ENCODE peak calls at places on chromosomes 12 and 14, in four cellular contexts. One of them, this sample, is unnamed. For H3K36me3 and H3K4me1, the result is how much of the 10 kb centered on the place peaks cover.

GRCh38 chr12:49642370-49642802 is 19.0 kb downstream of the PRPF40B start:
- DNase-seq in pancreas: peak
- DNase-seq in suprapubic skin: no peak
- DNase-seq in mammary epithelial cell: peak
- DNase-seq in this sample: no peak

GRCh38 chr12:15268927-15269552 is 47.8 kb upstream of the RERG start:
- DNase-seq in mammary epithelial cell: peak
- DNase-seq in pancreas: no peak
- DNase-seq in suprapubic skin: no peak
- DNase-seq in this sample: no peak

GRCh38 chr14:70906785-70907171 is 481 bp upstream of the PCNX1 start:
- DNase-seq in mammary epithelial cell: peak
- DNase-seq in pancreas: no peak
- DNase-seq in suprapubic skin: no peak
- DNase-seq in this sample: no peak

GRCh38 chr12:64678835-64679234 is 68.5 kb downstream of the RASSF3 start:
- DNase-seq in pancreas: no peak
- DNase-seq in suprapubic skin: no peak
- DNase-seq in mammary epithelial cell: no peak
- DNase-seq in this sample: no peak

GRCh38 chr12:20188930-20189653 is 179.2 kb upstream of the PDE3A start:
- DNase-seq in mammary epithelial cell: no peak
- DNase-seq in suprapubic skin: no peak
- DNase-seq in pancreas: no peak
- DNase-seq in this sample: no peak

GRCh38 chr14:71606064-71606463 is 326.2 kb upstream of the RGS6 start:
- DNase-seq in pancreas: no peak
- DNase-seq in suprapubic skin: no peak
- DNase-seq in mammary epithelial cell: no peak
- DNase-seq in this sample: no peak

GRCh38 chr12:114481200-114481535 is 75.2 kb upstream of the TBX5 start:
- DNase-seq in mammary epithelial cell: no peak
- DNase-seq in suprapubic skin: no peak
- DNase-seq in pancreas: no peak
- DNase-seq in this sample: no peak

GRCh38 chr14:72563676-72564075 is 330.2 kb downstream of the DPF3 start:
- DNase-seq in mammary epithelial cell: no peak
- DNase-seq in suprapubic skin: no peak
- DNase-seq in pancreas: no peak
- DNase-seq in this sample: no peak

GRCh38 chr12:107444771-107445170 is 240.8 kb upstream of the PWP1 start:
- DNase-seq in mammary epithelial cell: no peak
- DNase-seq in suprapubic skin: no peak
- DNase-seq in pancreas: no peak
- DNase-seq in this sample: no peak

GRCh38 chr14:36508418-36509051 is 11.5 kb downstream of the NKX2-1 start:
- DNase-seq in mammary epithelial cell: no peak
- DNase-seq in pancreas: no peak
- DNase-seq in suprapubic skin: no peak
- DNase-seq in this sample: no peak

GRCh38 chr14:72552236-72552635 is 341.7 kb downstream of the DPF3 start:
- DNase-seq in mammary epithelial cell: no peak
- DNase-seq in suprapubic skin: no peak
- DNase-seq in pancreas: no peak
- DNase-seq in this sample: no peak

GRCh38 chr14:64779472-64779871 is 75.2 kb downstream of the PLEKHG3 start:
- DNase-seq in pancreas: no peak
- DNase-seq in suprapubic skin: no peak
- DNase-seq in mammary epithelial cell: no peak
- DNase-seq in this sample: no peak

GRCh38 chr12:42868291-42868690 is 278.7 kb upstream of the PRICKLE1 start:
- DNase-seq in pancreas: no peak
- DNase-seq in suprapubic skin: no peak
- DNase-seq in mammary epithelial cell: peak
- DNase-seq in this sample: no peak

GRCh38 chr12:79725987-79726386 is 35.2 kb upstream of the PAWR start:
- DNase-seq in pancreas: no peak
- DNase-seq in mammary epithelial cell: peak
- DNase-seq in suprapubic skin: no peak
- DNase-seq in this sample: no peak

GRCh38 chr12:30837595-30837994 is 82.8 kb upstream of the CAPRIN2 start:
- DNase-seq in suprapubic skin: no peak
- DNase-seq in pancreas: no peak
- DNase-seq in mammary epithelial cell: no peak
- DNase-seq in this sample: no peak

GRCh38 chr12:131989021-131989420 is 39.3 kb downstream of the EP400 start:
- DNase-seq in suprapubic skin: peak
- DNase-seq in mammary epithelial cell: no peak
- DNase-seq in pancreas: no peak
- DNase-seq in this sample: no peak

GRCh38 chr14:30655658-30656057 is 33.5 kb downstream of the SCFD1 start:
- DNase-seq in pancreas: no peak
- DNase-seq in mammary epithelial cell: no peak
- DNase-seq in suprapubic skin: no peak
- DNase-seq in this sample: no peak

GRCh38 chr14:92880851-92881250 is 42.1 kb upstream of the CHGA start:
- DNase-seq in mammary epithelial cell: peak
- DNase-seq in pancreas: no peak
- DNase-seq in suprapubic skin: no peak
- DNase-seq in this sample: no peak

GRCh38 chr12:46349253-46349652 is 23.3 kb downstream of the SLC38A2 start:
- DNase-seq in mammary epithelial cell: no peak
- DNase-seq in pancreas: no peak
- DNase-seq in suprapubic skin: no peak
- DNase-seq in this sample: no peak

GRCh38 chr12:58886474-58886873 is 33.8 kb downstream of the LRIG3 start:
- DNase-seq in pancreas: no peak
- DNase-seq in mammary epithelial cell: no peak
- DNase-seq in suprapubic skin: no peak
- DNase-seq in this sample: no peak

GRCh38 chr12:117114784-117115183 is 15.6 kb upstream of the TESC start:
- DNase-seq in pancreas: no peak
- DNase-seq in mammary epithelial cell: no peak
- DNase-seq in suprapubic skin: no peak
- DNase-seq in this sample: no peak

GRCh38 chr12:5230861-5231260 is 187.2 kb downstream of the KCNA5 start:
- DNase-seq in mammary epithelial cell: peak
- DNase-seq in suprapubic skin: no peak
- DNase-seq in pancreas: no peak
- DNase-seq in this sample: no peak

GRCh38 chr14:52834440-52834842 is 43.0 kb upstream of the GNPNAT1 start:
- DNase-seq in mammary epithelial cell: peak
- DNase-seq in suprapubic skin: no peak
- DNase-seq in pancreas: no peak
- DNase-seq in this sample: no peak

GRCh38 chr12:64088431-64089349 is 133.4 kb downstream of the KICS2 start:
- DNase-seq in suprapubic skin: no peak
- DNase-seq in mammary epithelial cell: peak
- DNase-seq in pancreas: no peak
- DNase-seq in this sample: peak

GRCh38 chr12:76284816-76285750 is 63.1 kb downstream of the BBS10 start:
- DNase-seq in pancreas: no peak
- DNase-seq in suprapubic skin: no peak
- DNase-seq in mammary epithelial cell: no peak
- DNase-seq in this sample: no peak

GRCh38 chr14:76181546-76181945 is 29.8 kb downstream of the GPATCH2L start:
- DNase-seq in mammary epithelial cell: no peak
- DNase-seq in suprapubic skin: no peak
- DNase-seq in pancreas: no peak
- DNase-seq in this sample: no peak

GRCh38 chr14:32709072-32709471 is 229.6 kb upstream of the NPAS3 start:
- DNase-seq in suprapubic skin: no peak
- DNase-seq in mammary epithelial cell: peak
- DNase-seq in pancreas: no peak
- DNase-seq in this sample: no peak

GRCh38 chr14:34398024-34398423 is 64.0 kb downstream of the SPTSSA start:
- DNase-seq in pancreas: no peak
- DNase-seq in mammary epithelial cell: no peak
- DNase-seq in suprapubic skin: no peak
- DNase-seq in this sample: no peak

GRCh38 chr12:123336530-123336929 is 28.1 kb downstream of the SBNO1 start:
- DNase-seq in mammary epithelial cell: no peak
- DNase-seq in suprapubic skin: no peak
- DNase-seq in pancreas: no peak
- DNase-seq in this sample: no peak

GRCh38 chr14:86570371-86570770 is 1040.4 kb downstream of the FLRT2 start:
- DNase-seq in pancreas: no peak
- DNase-seq in suprapubic skin: no peak
- DNase-seq in mammary epithelial cell: peak
- DNase-seq in this sample: no peak

GRCh38 chr14:68688872-68689371 is 103.9 kb downstream of the ZFP36L1 start:
- DNase-seq in mammary epithelial cell: no peak
- DNase-seq in suprapubic skin: peak
- DNase-seq in pancreas: no peak
- DNase-seq in this sample: no peak

GRCh38 chr14:51850651-51851050 is 9.8 kb upstream of the GNG2 start:
- DNase-seq in suprapubic skin: no peak
- DNase-seq in pancreas: no peak
- DNase-seq in mammary epithelial cell: no peak
- DNase-seq in this sample: no peak

DNA sequence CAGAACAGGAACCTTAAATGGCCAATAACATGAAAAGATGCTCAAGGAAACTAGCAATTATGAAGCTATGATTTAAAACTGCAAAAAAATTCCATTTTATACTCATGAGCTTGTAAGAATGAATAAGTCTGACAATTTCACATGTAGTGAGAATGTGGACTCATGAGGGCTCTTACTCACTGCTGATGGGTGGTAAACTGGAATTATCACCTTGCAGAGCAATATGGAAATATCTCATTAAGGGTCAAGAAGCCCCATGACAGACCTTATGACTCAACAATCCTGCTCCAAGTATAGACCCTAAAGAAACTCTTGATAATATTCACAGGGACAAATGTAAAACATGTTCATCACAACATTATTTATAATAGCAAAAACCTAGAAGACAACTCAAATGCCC is 23.5 kb upstream of the SMAGP start:
- DNase-seq in mammary epithelial cell: peak
- DNase-seq in pancreas: no peak
- DNase-seq in suprapubic skin: no peak
- DNase-seq in this sample: no peak
- H3K4me3 ChIP-seq in mammary epithelial cell: no peak
- H3K4me3 ChIP-seq in pancreas: no peak
- H3K4me3 ChIP-seq in suprapubic skin: no peak
- H3K4me3 ChIP-seq in this sample: no peak

DNA sequence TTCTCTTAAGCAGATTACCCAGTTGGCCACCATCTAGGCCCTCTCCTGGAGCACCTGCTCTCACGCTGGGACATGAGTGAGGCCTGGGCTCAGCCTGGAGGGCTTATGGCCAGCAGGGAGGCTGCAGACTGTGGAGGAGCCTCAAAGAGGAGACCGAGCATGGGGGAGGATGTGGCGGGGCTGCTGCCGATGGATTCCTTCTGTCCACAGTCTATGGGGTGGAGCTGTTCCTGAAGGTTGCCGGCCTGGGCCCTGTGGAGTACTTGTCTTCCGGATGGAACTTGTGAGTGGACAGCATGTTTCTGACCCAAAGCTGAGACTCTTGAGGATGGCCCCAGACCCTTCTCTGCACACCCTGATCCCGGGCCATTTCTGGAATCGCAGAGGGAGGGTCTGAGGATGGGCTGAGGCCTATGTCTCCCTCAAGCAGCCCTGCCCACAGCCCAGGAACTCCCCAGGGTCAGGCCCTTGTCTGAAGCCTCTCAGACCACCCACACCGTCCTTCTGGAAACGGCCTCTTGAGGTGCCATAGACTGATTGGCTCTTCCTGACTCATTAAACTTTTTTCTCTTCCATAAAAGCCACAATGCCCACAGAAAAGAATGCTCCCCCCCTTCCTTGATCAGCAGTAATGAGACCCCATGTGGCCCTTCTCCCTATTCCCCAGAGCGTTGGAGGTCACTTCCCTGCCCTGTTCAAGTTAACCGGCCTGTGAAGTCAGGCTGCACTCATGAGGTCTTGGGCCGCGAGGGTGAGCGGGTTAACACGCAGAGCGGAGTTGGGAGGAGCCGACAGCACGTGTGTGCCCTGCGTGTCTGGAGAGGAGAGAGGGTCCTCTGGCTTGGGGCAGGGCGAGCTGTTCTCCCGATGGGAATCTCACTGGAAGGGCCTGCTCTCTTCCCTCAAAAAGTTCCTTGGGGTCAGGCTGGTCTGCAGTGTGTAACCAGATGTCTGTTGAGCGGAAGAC is 48.9 kb downstream of the SLC8B1 start:
- DNase-seq in mammary epithelial cell: no peak
- DNase-seq in suprapubic skin: no peak
- DNase-seq in pancreas: no peak
- DNase-seq in this sample: no peak
- H3K36me3 ChIP-seq in mammary epithelial cell: under half
- H3K36me3 ChIP-seq in suprapubic skin: half or more
- H3K36me3 ChIP-seq in pancreas: half or more
- H3K36me3 ChIP-seq in this sample: under half

GRCh38 chr12:106112094-106112822 is 26.5 kb downstream of the NUAK1 start:
- DNase-seq in suprapubic skin: no peak
- DNase-seq in mammary epithelial cell: peak
- DNase-seq in pancreas: no peak
- DNase-seq in this sample: no peak
- H3K4me1 ChIP-seq in suprapubic skin: half or more
- H3K4me1 ChIP-seq in mammary epithelial cell: half or more
- H3K4me1 ChIP-seq in pancreas: under half
- H3K4me1 ChIP-seq in this sample: under half

GRCh38 chr12:109292342-109292711 is 16.8 kb downstream of the FOXN4 start:
- DNase-seq in pancreas: no peak
- DNase-seq in suprapubic skin: no peak
- DNase-seq in mammary epithelial cell: no peak
- DNase-seq in this sample: no peak

GRCh38 chr12:109291117-109291516 is 18.0 kb downstream of the FOXN4 start:
- DNase-seq in mammary epithelial cell: no peak
- DNase-seq in suprapubic skin: no peak
- DNase-seq in pancreas: no peak
- DNase-seq in this sample: no peak

GRCh38 chr12:109290061-109290460 is 19.0 kb downstream of the FOXN4 start:
- DNase-seq in pancreas: no peak
- DNase-seq in suprapubic skin: no peak
- DNase-seq in mammary epithelial cell: no peak
- DNase-seq in this sample: no peak

GRCh38 chr12:109293106-109293505 is 16.0 kb downstream of the FOXN4 start:
- DNase-seq in mammary epithelial cell: no peak
- DNase-seq in pancreas: no peak
- DNase-seq in suprapubic skin: no peak
- DNase-seq in this sample: no peak

GRCh38 chr12:109291531-109292341 is 17.3 kb downstream of the FOXN4 start:
- DNase-seq in suprapubic skin: no peak
- DNase-seq in pancreas: peak
- DNase-seq in mammary epithelial cell: no peak
- DNase-seq in this sample: no peak
- H3K4me3 ChIP-seq in suprapubic skin: peak
- H3K4me3 ChIP-seq in pancreas: no peak
- H3K4me3 ChIP-seq in mammary epithelial cell: no peak
- H3K4me3 ChIP-seq in this sample: peak

DNA sequence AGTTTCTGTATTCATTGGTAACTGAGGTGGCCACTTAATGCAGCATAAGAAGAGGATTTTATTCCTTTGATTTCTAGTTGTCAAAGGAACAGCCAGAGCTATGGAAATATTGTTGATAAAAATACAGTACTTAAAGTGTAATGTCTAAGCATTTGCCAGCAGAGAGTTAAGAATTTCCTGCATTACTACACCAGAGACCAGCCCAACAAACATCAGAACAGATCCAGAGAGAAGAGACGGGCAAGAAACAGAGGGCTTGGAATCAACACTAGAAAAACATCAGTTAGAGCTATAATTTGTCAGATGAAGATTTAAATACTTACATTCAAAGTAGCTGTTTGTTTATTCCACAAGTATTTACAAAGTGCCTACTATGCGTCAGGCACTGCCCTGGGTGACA is 77.9 kb downstream of the ST8SIA1 start:
- DNase-seq in mammary epithelial cell: no peak
- DNase-seq in suprapubic skin: no peak
- DNase-seq in pancreas: no peak
- DNase-seq in this sample: no peak
- H3K36me3 ChIP-seq in mammary epithelial cell: under half
- H3K36me3 ChIP-seq in suprapubic skin: under half
- H3K36me3 ChIP-seq in pancreas: under half
- H3K36me3 ChIP-seq in this sample: under half

This sample was measured in left lung.